ENCODE peak calls at places on chromosomes 12 and 14, in five cellular contexts. C, S, L, B and K are unnamed samples.

GRCh38 chr12:68962855-68963455 is 30.0 kb upstream of the CPM start:
- DNase-seq in C (no peak), S (no peak), L (no peak), B (no peak), K (no peak)

GRCh38 chr14:77248666-77249065 is 22.3 kb downstream of the NGB start:
- DNase-seq in C (no peak), S (no peak), L (no peak), B (no peak), K (no peak)

GRCh38 chr12:127886821-127887220 is 380.1 kb upstream of the TMEM132C start:
- DNase-seq in C (no peak), S (no peak), L (no peak), B (no peak), K (no peak)

GRCh38 chr12:117387832-117388231 is 26.4 kb upstream of the NOS1 start:
- DNase-seq in C (no peak), S (no peak), L (no peak), B (no peak), K (no peak)

GRCh38 chr12:100404769-100405407 is 48.0 kb downstream of the SLC17A8 start:
- DNase-seq in C (peak), S (peak), L (peak), B (peak), K (peak)

GRCh38 chr14:38290601-38291190 is 34.8 kb upstream of the CLEC14A start:
- DNase-seq in C (no peak), S (no peak), L (no peak), B (no peak), K (peak)

GRCh38 chr12:510071-510825 is 50.5 kb downstream of the B4GALNT3 start:
- DNase-seq in C (peak), S (no peak), L (no peak), B (peak), K (no peak)

GRCh38 chr14:105200074-105200473 is 19.0 kb upstream of the NUDT14 start:
- DNase-seq in C (no peak), S (no peak), L (no peak), B (no peak), K (no peak)

GRCh38 chr14:52272375-52272774 is 4.9 kb downstream of the PTGDR start:
- DNase-seq in C (no peak), S (peak), L (no peak), B (peak), K (no peak)

GRCh38 chr12:48812389-48812788 is 5.9 kb upstream of the CACNB3 start:
- DNase-seq in C (no peak), S (no peak), L (no peak), B (no peak), K (no peak)

GRCh38 chr12:100608776-100609175 is 35.3 kb downstream of the GAS2L3 start:
- DNase-seq in C (no peak), S (no peak), L (no peak), B (no peak), K (no peak)

GRCh38 chr12:29253916-29254625 is 105.0 kb downstream of the FAR2 start:
- DNase-seq in C (no peak), S (no peak), L (no peak), B (no peak), K (no peak)

GRCh38 chr12:105330938-105331804 is 680 bp downstream of the C12orf75 start:
- DNase-seq in C (no peak), S (peak), L (no peak), B (no peak), K (no peak)

GRCh38 chr12:75658286-75658685 is 146.9 kb upstream of the KRR1 start:
- DNase-seq in C (no peak), S (no peak), L (no peak), B (no peak), K (no peak)

GRCh38 chr12:117907108-117907689 is 61.6 kb downstream of the KSR2 start:
- DNase-seq in C (no peak), S (no peak), L (no peak), B (no peak), K (no peak)

GRCh38 chr12:66132408-66132807 is 1.9 kb upstream of the LLPH start:
- DNase-seq in C (peak), S (no peak), L (no peak), B (no peak), K (peak)

GRCh38 chr12:58248599-58248998 is 307.2 kb downstream of the ATP23 start:
- DNase-seq in C (no peak), S (no peak), L (no peak), B (no peak), K (no peak)

GRCh38 chr14:69242311-69243224 is 17.4 kb upstream of the GALNT16 start:
- DNase-seq in C (no peak), S (peak), L (peak), B (peak), K (peak)

GRCh38 chr12:109069307-109070231 is 17.2 kb downstream of the USP30 start:
- DNase-seq in C (peak), S (no peak), L (no peak), B (peak), K (peak)

GRCh38 chr12:100365411-100365810 is 8.5 kb downstream of the SLC17A8 start:
- DNase-seq in C (no peak), S (no peak), L (no peak), B (no peak), K (no peak)

GRCh38 chr12:90067791-90068190 is 359.2 kb upstream of the ATP2B1 start:
- DNase-seq in C (no peak), S (no peak), L (no peak), B (no peak), K (no peak)

GRCh38 chr14:72097173-72097783 is 165.0 kb downstream of the RGS6 start:
- DNase-seq in C (no peak), S (no peak), L (no peak), B (no peak), K (no peak)

GRCh38 chr12:3355378-3355900 is 135.6 kb upstream of the PRMT8 start:
- DNase-seq in C (no peak), S (no peak), L (no peak), B (no peak), K (no peak)

GRCh38 chr12:93684716-93685115 is 7.5 kb downstream of the CRADD start:
- DNase-seq in C (no peak), S (no peak), L (no peak), B (no peak), K (no peak)

GRCh38 chr14:68962681-68963080 is 16.4 kb downstream of the ACTN1 start:
- DNase-seq in C (no peak), S (no peak), L (no peak), B (no peak), K (no peak)

GRCh38 chr14:77950371-77950770 is 150.5 kb downstream of the ADCK1 start:
- DNase-seq in C (no peak), S (no peak), L (no peak), B (no peak), K (no peak)

GRCh38 chr12:26701604-26702215 is 131.3 kb downstream of the ITPR2 start:
- DNase-seq in C (peak), S (no peak), L (no peak), B (no peak), K (peak)

GRCh38 chr12:94553130-94553519 is 93.5 kb upstream of the CEP83 start:
- DNase-seq in C (no peak), S (no peak), L (no peak), B (no peak), K (no peak)

GRCh38 chr14:72948481-72949138 is 22.3 kb downstream of the DCAF4 start:
- DNase-seq in C (peak), S (peak), L (peak), B (peak), K (peak)

GRCh38 chr14:45664668-45665356 is 411.8 kb upstream of the MIS18BP1 start:
- DNase-seq in C (peak), S (no peak), L (no peak), B (peak), K (no peak)

GRCh38 chr12:69792533-69792932 is 32.5 kb upstream of the MYRFL start:
- DNase-seq in C (no peak), S (no peak), L (no peak), B (no peak), K (no peak)

GRCh38 chr12:94077209-94077608 is 71.2 kb upstream of the PLXNC1 start:
- DNase-seq in C (no peak), S (no peak), L (no peak), B (no peak), K (no peak)

GRCh38 chr12:3564861-3565260 is 73.9 kb downstream of the PRMT8 start:
- DNase-seq in C (no peak), S (no peak), L (no peak), B (no peak), K (no peak)

GRCh38 chr12:53955036-53955775 is 503 bp downstream of the HOXC12 start:
- DNase-seq in C (no peak), S (no peak), L (no peak), B (no peak), K (no peak)

GRCh38 chr12:57842342-57843294 is 3.9 kb downstream of the CTDSP2 start:
- DNase-seq in C (no peak), S (peak), L (no peak), B (no peak), K (no peak)

GRCh38 chr12:25130741-25131188 is 64.2 kb downstream of the DNAI7 start:
- DNase-seq in C (no peak), S (peak), L (no peak), B (no peak), K (peak)

GRCh38 chr12:125092108-125092871 is 27.1 kb downstream of the AACS start:
- DNase-seq in C (no peak), S (no peak), L (no peak), B (no peak), K (no peak)

DNA sequence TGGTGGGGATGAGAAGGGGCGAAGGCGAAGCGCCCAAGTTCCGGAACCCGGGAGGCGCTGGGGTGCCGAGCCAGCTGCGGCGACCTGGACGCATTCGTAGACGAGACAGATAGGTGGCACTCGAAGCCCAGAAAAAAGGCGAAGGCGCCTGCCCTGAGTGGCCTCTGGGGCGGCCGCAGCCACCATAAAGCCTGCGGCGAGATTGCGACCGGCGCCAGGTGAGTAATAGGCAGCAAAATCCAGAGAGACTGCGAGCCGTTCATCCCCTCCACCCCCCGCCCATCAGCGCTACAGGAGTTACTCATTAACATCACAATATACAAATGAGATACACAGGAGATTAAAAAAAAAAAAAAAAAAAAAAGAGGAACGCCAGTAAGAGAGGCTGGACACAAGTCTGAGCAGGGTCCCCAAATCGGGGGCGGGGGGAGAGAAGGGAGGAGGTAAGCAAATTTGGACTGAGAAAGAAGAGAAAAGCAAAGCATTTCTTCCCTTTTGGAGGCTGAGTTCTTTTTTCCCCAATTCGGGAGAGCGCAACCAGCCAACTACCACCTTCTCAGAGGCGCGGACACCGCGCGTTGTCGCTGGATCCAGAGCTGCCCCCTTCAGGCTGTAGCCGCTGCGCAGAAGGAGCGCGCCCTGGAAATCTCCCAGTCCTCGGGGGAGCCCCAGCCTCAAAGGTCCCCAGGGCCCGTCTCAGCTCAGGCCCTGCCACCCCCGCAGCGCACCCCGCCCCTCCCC is 15.7 kb downstream of the TBX3 start:
- DNase-seq in C (no peak), S (peak), L (no peak), B (peak), K (peak)
- TF ChIP-seq SUZ12 in C (no peak), S (no peak), L (no peak), B (no peak), K (no peak)

DNA sequence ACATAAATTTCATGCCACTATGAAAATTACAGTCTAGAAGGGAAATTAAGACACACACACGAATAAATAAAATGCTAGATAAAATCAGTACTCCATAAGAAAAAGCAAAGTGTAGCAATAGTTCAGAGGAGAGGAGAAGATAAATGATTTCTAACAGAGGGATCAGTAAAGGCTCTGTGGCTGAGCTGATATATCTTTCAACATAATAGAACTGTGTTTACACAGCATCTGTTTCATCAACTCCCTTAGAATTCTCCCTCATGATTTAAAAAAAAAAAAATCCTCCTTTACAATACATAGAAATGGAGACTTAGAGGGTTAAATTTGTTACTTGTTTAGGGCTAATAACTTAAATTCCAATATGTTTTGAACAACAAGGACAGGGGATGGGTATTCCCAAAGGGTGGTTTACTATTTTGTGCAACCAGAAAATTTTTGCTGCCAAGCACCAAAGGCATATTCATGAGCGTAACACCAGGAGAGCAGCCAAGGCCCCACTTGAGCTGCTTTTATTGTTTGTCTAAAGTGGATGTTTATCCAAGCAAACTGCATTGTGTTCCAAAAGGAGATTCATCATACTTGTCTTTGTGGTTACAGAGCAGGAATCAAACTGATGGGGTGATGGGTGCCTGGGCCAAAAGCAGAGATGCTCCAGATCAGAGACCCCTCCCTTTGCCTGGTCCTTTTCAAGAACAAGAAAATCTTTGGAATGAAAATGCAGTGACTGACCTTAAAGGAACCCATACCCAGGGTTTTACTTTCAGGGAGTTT is 162.7 kb downstream of the BMP4 start:
- DNase-seq in C (no peak), S (no peak), L (no peak), B (no peak), K (peak)
- TF ChIP-seq SUZ12 in C (no peak), S (no peak), L (no peak), B (no peak), K (no peak)

GRCh38 chr12:31353730-31354708 is 28.1 kb upstream of the SINHCAF start:
- DNase-seq in C (no peak), S (no peak), L (no peak), B (no peak), K (no peak)
- TF ChIP-seq SUZ12 in C (no peak), S (no peak), L (no peak), B (no peak), K (no peak)

GRCh38 chr14:100623961-100624360 is 36.7 kb upstream of the BEGAIN start:
- DNase-seq in C (no peak), S (no peak), L (no peak), B (no peak), K (no peak)
- TF ChIP-seq SUZ12 in C (no peak), S (no peak), L (no peak), B (no peak), K (no peak)

DNA sequence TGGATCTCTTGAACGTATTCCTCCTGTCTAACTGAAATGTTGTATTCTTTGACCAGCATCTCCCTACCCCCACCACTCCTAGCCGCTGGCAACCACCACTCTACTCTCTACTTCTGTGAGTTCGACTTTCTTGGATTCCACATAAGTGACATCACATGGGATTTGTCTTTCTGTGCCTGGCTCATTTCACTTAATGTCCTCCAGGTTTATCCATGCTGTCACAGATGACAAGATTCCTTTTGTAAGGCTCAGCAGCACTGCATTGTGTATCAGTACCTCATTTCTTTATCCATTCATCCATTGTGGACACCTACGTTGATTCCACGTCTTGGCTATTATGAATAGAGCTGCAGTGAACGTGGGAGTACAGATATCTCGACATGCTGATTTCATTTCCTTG is 10.5 kb downstream of the PRKAB1 start:
- DNase-seq in C (no peak), S (no peak), L (no peak), B (no peak), K (no peak)
- TF ChIP-seq SUZ12 in C (no peak), S (no peak), L (no peak), B (no peak), K (no peak)

GRCh38 chr14:89508863-89509262 is 91.8 kb upstream of the FOXN3 start:
- DNase-seq in C (no peak), S (no peak), L (no peak), B (no peak), K (no peak)
- TF ChIP-seq SUZ12 in C (no peak), S (no peak), L (no peak), B (no peak), K (no peak)

GRCh38 chr14:41615011-41615595 is 8.4 kb downstream of the LRFN5 start:
- DNase-seq in C (no peak), S (no peak), L (no peak), B (no peak), K (no peak)
- TF ChIP-seq SUZ12 in C (no peak), S (no peak), L (no peak), B (no peak), K (no peak)

GRCh38 chr12:13436696-13437391 is 240.3 kb downstream of the EMP1 start:
- DNase-seq in C (no peak), S (peak), L (no peak), B (no peak), K (no peak)
- TF ChIP-seq SUZ12 in C (no peak), S (no peak), L (no peak), B (no peak), K (no peak)

DNA sequence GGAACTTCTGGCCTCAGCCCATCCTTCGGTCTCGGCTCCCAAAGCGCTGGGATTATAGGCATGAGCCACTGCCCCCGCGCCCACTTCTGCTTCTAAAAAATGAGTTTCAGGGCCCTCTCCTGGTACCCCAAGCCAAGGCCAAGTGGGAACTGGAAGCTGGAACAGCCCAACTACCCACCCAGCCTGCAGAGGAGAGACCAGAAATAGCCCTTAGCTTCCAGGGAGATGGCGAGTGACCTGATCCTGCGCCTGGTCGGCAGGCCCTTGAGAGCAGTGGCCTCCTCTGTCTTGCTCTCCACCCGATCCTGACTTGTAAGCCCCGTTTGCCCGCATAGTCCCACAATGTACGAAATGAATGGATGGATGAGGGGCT is 31.2 kb upstream of the PLEKHG6 start:
- DNase-seq in C (no peak), S (no peak), L (no peak), B (no peak), K (no peak)
- TF ChIP-seq SUZ12 in C (no peak), S (no peak), L (no peak), B (no peak), K (no peak)

DNA sequence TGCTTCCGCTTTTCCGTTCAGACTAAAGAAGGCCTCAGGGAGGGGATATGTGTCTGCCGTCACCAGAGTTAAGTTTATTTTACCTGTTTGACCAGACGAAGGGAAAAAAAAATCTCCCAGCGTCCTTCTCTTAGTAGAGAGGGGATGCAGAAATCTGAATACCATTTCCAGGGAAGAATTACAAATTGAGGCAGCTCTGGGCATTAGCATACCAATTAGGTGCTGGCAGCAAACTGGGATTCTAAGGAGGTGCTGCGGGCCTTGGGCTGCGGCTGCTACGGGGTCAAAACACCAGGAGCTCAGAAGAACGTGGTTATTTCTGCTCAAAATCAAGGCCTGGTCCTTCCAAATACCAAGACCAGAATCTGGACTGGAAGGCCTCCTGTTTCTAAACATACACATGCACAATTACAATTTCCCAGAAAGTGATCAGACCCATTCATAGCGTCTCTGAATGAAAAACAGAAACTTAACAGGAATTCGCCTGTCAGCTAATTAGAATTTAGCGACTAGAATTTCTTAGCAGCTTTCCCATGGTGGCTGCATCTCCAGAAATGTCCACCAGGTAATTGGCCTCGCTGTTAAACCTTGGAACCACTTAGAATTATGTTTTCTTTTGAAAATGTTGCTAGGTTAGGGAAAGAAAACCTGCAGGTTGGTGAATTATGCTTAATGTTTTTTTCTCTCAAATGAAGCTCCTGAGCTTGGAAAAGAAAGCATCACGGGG is 617.0 kb downstream of the VRK1 start:
- DNase-seq in C (peak), S (no peak), L (no peak), B (peak), K (no peak)
- TF ChIP-seq SUZ12 in C (no peak), S (no peak), L (no peak), B (no peak), K (no peak)